ENCODE peak calls at places on chromosomes 13 and 19, in nine cellular contexts. One of them, this sample, is unnamed.

GRCh38 chr19:19113040-19113541 is 25.2 kb downstream of the TMEM161A start:
- DNase-seq in thoracic aorta: no peak
- DNase-seq in mammary epithelial cell: no peak
- DNase-seq in mucosa of descending colon: no peak
- DNase-seq in bronchial epithelial cell: no peak
- DNase-seq in GM23338: peak; percentile 68
- DNase-seq in astrocyte: no peak
- DNase-seq in heart left ventricle: no peak
- DNase-seq in gastrocnemius medialis: no peak
- DNase-seq in this sample: peak; percentile 70

GRCh38 chr13:22961835-22962537 is 218.8 kb upstream of the SGCG start:
- DNase-seq in gastrocnemius medialis: no peak
- DNase-seq in thoracic aorta: no peak
- DNase-seq in mucosa of descending colon: no peak
- DNase-seq in mammary epithelial cell: no peak
- DNase-seq in heart left ventricle: no peak
- DNase-seq in GM23338: no peak
- DNase-seq in astrocyte: no peak
- DNase-seq in bronchial epithelial cell: no peak
- DNase-seq in this sample: no peak

GRCh38 chr13:96781141-96781540 is 213.1 kb downstream of the OXGR1 start:
- DNase-seq in bronchial epithelial cell: no peak
- DNase-seq in mammary epithelial cell: peak; percentile 22
- DNase-seq in GM23338: no peak
- DNase-seq in heart left ventricle: no peak
- DNase-seq in astrocyte: no peak
- DNase-seq in gastrocnemius medialis: no peak
- DNase-seq in thoracic aorta: peak; percentile 49
- DNase-seq in mucosa of descending colon: no peak
- DNase-seq in this sample: no peak

GRCh38 chr13:91181892-91182291 is 165.6 kb upstream of the MIR17HG start:
- DNase-seq in heart left ventricle: no peak
- DNase-seq in thoracic aorta: no peak
- DNase-seq in gastrocnemius medialis: no peak
- DNase-seq in mucosa of descending colon: no peak
- DNase-seq in astrocyte: no peak
- DNase-seq in bronchial epithelial cell: no peak
- DNase-seq in GM23338: no peak
- DNase-seq in mammary epithelial cell: no peak
- DNase-seq in this sample: no peak

GRCh38 chr13:52809310-52809769 is 39.1 kb downstream of the PCDH8 start:
- DNase-seq in GM23338: peak; percentile 86
- DNase-seq in mammary epithelial cell: peak; percentile 84
- DNase-seq in thoracic aorta: no peak
- DNase-seq in heart left ventricle: peak; percentile 70
- DNase-seq in bronchial epithelial cell: peak; percentile 69
- DNase-seq in mucosa of descending colon: peak; percentile 76
- DNase-seq in gastrocnemius medialis: no peak
- DNase-seq in astrocyte: peak; percentile 27
- DNase-seq in this sample: peak; percentile 76

GRCh38 chr19:48874309-48875135 is 2.3 kb downstream of the PPP1R15A start:
- DNase-seq in mucosa of descending colon: peak; percentile 47
- DNase-seq in GM23338: no peak
- DNase-seq in heart left ventricle: peak; percentile 35
- DNase-seq in bronchial epithelial cell: peak; percentile 74
- DNase-seq in gastrocnemius medialis: no peak
- DNase-seq in thoracic aorta: no peak
- DNase-seq in mammary epithelial cell: peak; percentile 72
- DNase-seq in astrocyte: peak; percentile 66
- DNase-seq in this sample: no peak

GRCh38 chr19:55099557-55100506 is 17.6 kb downstream of the PPP1R12C start:
- DNase-seq in mammary epithelial cell: no peak
- DNase-seq in thoracic aorta: no peak
- DNase-seq in mucosa of descending colon: no peak
- DNase-seq in astrocyte: no peak
- DNase-seq in heart left ventricle: no peak
- DNase-seq in gastrocnemius medialis: no peak
- DNase-seq in GM23338: peak; percentile 79
- DNase-seq in bronchial epithelial cell: no peak
- DNase-seq in this sample: peak; percentile 58

GRCh38 chr13:113794086-113794485 is 35.1 kb downstream of the TMEM255B start:
- DNase-seq in thoracic aorta: no peak
- DNase-seq in mammary epithelial cell: no peak
- DNase-seq in bronchial epithelial cell: no peak
- DNase-seq in gastrocnemius medialis: no peak
- DNase-seq in heart left ventricle: no peak
- DNase-seq in mucosa of descending colon: no peak
- DNase-seq in GM23338: no peak
- DNase-seq in astrocyte: no peak
- DNase-seq in this sample: no peak

GRCh38 chr13:47175172-47175806 is 278.4 kb upstream of the HTR2A start:
- DNase-seq in mammary epithelial cell: peak; percentile 68
- DNase-seq in GM23338: no peak
- DNase-seq in mucosa of descending colon: no peak
- DNase-seq in bronchial epithelial cell: peak; percentile 68
- DNase-seq in thoracic aorta: no peak
- DNase-seq in gastrocnemius medialis: no peak
- DNase-seq in heart left ventricle: no peak
- DNase-seq in astrocyte: peak; percentile 94
- DNase-seq in this sample: peak; percentile 65

GRCh38 chr13:48155850-48156249 is 60.9 kb upstream of the MED4 start:
- DNase-seq in astrocyte: peak; percentile 68
- DNase-seq in mammary epithelial cell: peak; percentile 94
- DNase-seq in gastrocnemius medialis: no peak
- DNase-seq in thoracic aorta: no peak
- DNase-seq in GM23338: no peak
- DNase-seq in bronchial epithelial cell: peak; percentile 100
- DNase-seq in heart left ventricle: no peak
- DNase-seq in mucosa of descending colon: no peak
- DNase-seq in this sample: peak; percentile 69

GRCh38 chr13:20394506-20394905 is 131.2 kb downstream of the CRYL1 start:
- DNase-seq in astrocyte: no peak
- DNase-seq in mucosa of descending colon: no peak
- DNase-seq in heart left ventricle: no peak
- DNase-seq in mammary epithelial cell: no peak
- DNase-seq in gastrocnemius medialis: no peak
- DNase-seq in GM23338: peak; percentile 28
- DNase-seq in thoracic aorta: no peak
- DNase-seq in bronchial epithelial cell: no peak
- DNase-seq in this sample: no peak

GRCh38 chr19:51489113-51489512 is 10.8 kb downstream of the CEACAM18 start:
- DNase-seq in astrocyte: no peak
- DNase-seq in bronchial epithelial cell: no peak
- DNase-seq in thoracic aorta: no peak
- DNase-seq in mammary epithelial cell: no peak
- DNase-seq in GM23338: no peak
- DNase-seq in heart left ventricle: no peak
- DNase-seq in gastrocnemius medialis: no peak
- DNase-seq in mucosa of descending colon: no peak
- DNase-seq in this sample: no peak

DNA sequence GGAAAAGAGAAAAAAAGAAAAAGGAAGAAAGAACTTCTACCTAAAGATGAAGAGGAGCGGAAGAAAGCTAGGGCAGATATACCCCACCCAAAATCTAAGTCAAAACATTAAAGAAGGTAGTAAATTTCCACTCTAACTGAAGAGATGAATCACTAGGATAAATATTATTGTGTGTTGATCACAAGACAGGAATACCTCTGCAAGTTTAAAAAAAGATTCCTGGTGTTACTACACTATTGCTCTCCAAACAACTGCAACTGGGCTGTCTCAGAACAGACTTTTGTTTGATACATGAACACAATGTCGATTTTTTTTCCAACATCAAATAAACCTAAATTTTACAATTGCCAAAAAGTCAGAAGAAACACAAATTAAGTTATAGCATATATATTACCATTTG is 6.8 kb downstream of the HSPH1 start:
- DNase-seq in gastrocnemius medialis: no peak
- DNase-seq in heart left ventricle: no peak
- DNase-seq in GM23338: no peak
- DNase-seq in bronchial epithelial cell: no peak
- DNase-seq in mucosa of descending colon: no peak
- DNase-seq in astrocyte: no peak
- DNase-seq in mammary epithelial cell: no peak
- DNase-seq in thoracic aorta: no peak
- DNase-seq in this sample: no peak
- H3K36me3 ChIP-seq in gastrocnemius medialis: no peaks in the 10 kb centered on the region
- H3K36me3 ChIP-seq in heart left ventricle: peaks cover 82% of the 10 kb centered on the region
- H3K36me3 ChIP-seq in GM23338: peaks cover 70% of the 10 kb centered on the region
- H3K36me3 ChIP-seq in bronchial epithelial cell: peaks cover 2% of the 10 kb centered on the region
- H3K36me3 ChIP-seq in mucosa of descending colon: peaks cover 6% of the 10 kb centered on the region
- H3K36me3 ChIP-seq in astrocyte: peaks cover 55% of the 10 kb centered on the region
- H3K36me3 ChIP-seq in mammary epithelial cell: peaks cover 46% of the 10 kb centered on the region
- H3K36me3 ChIP-seq in thoracic aorta: peaks cover 31% of the 10 kb centered on the region
- H3K36me3 ChIP-seq in this sample: peaks cover 43% of the 10 kb centered on the region

GRCh38 chr19:2202366-2202765 is 33.8 kb downstream of the PLEKHJ1 start:
- DNase-seq in bronchial epithelial cell: no peak
- DNase-seq in gastrocnemius medialis: no peak
- DNase-seq in thoracic aorta: no peak
- DNase-seq in heart left ventricle: no peak
- DNase-seq in mucosa of descending colon: no peak
- DNase-seq in astrocyte: no peak
- DNase-seq in mammary epithelial cell: no peak
- DNase-seq in GM23338: no peak
- DNase-seq in this sample: no peak
- H3K36me3 ChIP-seq in bronchial epithelial cell: peaks cover 14% of the 10 kb centered on the region
- H3K36me3 ChIP-seq in gastrocnemius medialis: no peaks in the 10 kb centered on the region
- H3K36me3 ChIP-seq in thoracic aorta: peaks cover 19% of the 10 kb centered on the region
- H3K36me3 ChIP-seq in heart left ventricle: peaks cover 34% of the 10 kb centered on the region
- H3K36me3 ChIP-seq in mucosa of descending colon: no peaks in the 10 kb centered on the region
- H3K36me3 ChIP-seq in astrocyte: peaks cover 6% of the 10 kb centered on the region
- H3K36me3 ChIP-seq in mammary epithelial cell: peaks cover 8% of the 10 kb centered on the region
- H3K36me3 ChIP-seq in GM23338: no peaks in the 10 kb centered on the region
- H3K36me3 ChIP-seq in this sample: peaks cover 3% of the 10 kb centered on the region

GRCh38 chr19:41341669-41342490 is 11.8 kb downstream of the TGFB1 start:
- DNase-seq in astrocyte: no peak
- DNase-seq in gastrocnemius medialis: no peak
- DNase-seq in mucosa of descending colon: peak; percentile 68
- DNase-seq in mammary epithelial cell: no peak
- DNase-seq in heart left ventricle: no peak
- DNase-seq in GM23338: peak; percentile 65
- DNase-seq in bronchial epithelial cell: no peak
- DNase-seq in thoracic aorta: no peak
- DNase-seq in this sample: no peak

GRCh38 chr19:41335467-41335866 is 18.3 kb downstream of the TGFB1 start:
- DNase-seq in gastrocnemius medialis: no peak
- DNase-seq in astrocyte: no peak
- DNase-seq in mucosa of descending colon: no peak
- DNase-seq in heart left ventricle: no peak
- DNase-seq in GM23338: no peak
- DNase-seq in thoracic aorta: no peak
- DNase-seq in bronchial epithelial cell: no peak
- DNase-seq in mammary epithelial cell: no peak
- DNase-seq in this sample: no peak

GRCh38 chr19:41334793-41335192 is 18.9 kb downstream of the TGFB1 start:
- DNase-seq in thoracic aorta: no peak
- DNase-seq in astrocyte: no peak
- DNase-seq in GM23338: no peak
- DNase-seq in mucosa of descending colon: no peak
- DNase-seq in mammary epithelial cell: no peak
- DNase-seq in gastrocnemius medialis: no peak
- DNase-seq in heart left ventricle: no peak
- DNase-seq in bronchial epithelial cell: no peak
- DNase-seq in this sample: no peak

GRCh38 chr19:41344162-41344561 is 9.6 kb downstream of the TGFB1 start:
- DNase-seq in astrocyte: no peak
- DNase-seq in bronchial epithelial cell: no peak
- DNase-seq in mucosa of descending colon: no peak
- DNase-seq in GM23338: no peak
- DNase-seq in thoracic aorta: no peak
- DNase-seq in mammary epithelial cell: no peak
- DNase-seq in heart left ventricle: no peak
- DNase-seq in gastrocnemius medialis: no peak
- DNase-seq in this sample: no peak

GRCh38 chr19:41339936-41340335 is 13.8 kb downstream of the TGFB1 start:
- DNase-seq in mucosa of descending colon: no peak
- DNase-seq in mammary epithelial cell: no peak
- DNase-seq in thoracic aorta: no peak
- DNase-seq in GM23338: peak; percentile 36
- DNase-seq in heart left ventricle: no peak
- DNase-seq in gastrocnemius medialis: no peak
- DNase-seq in astrocyte: peak; percentile 48
- DNase-seq in bronchial epithelial cell: no peak
- DNase-seq in this sample: no peak
- H3K36me3 ChIP-seq in mucosa of descending colon: no peaks in the 10 kb centered on the region
- H3K36me3 ChIP-seq in mammary epithelial cell: peaks cover 18% of the 10 kb centered on the region
- H3K36me3 ChIP-seq in thoracic aorta: peaks cover 40% of the 10 kb centered on the region
- H3K36me3 ChIP-seq in GM23338: no peaks in the 10 kb centered on the region
- H3K36me3 ChIP-seq in heart left ventricle: peaks cover 90% of the 10 kb centered on the region
- H3K36me3 ChIP-seq in gastrocnemius medialis: no peaks in the 10 kb centered on the region
- H3K36me3 ChIP-seq in astrocyte: peaks cover 30% of the 10 kb centered on the region
- H3K36me3 ChIP-seq in bronchial epithelial cell: peaks cover 18% of the 10 kb centered on the region
- H3K36me3 ChIP-seq in this sample: no peaks in the 10 kb centered on the region

GRCh38 chr13:60043262-60043661 is 120.5 kb downstream of the DIAPH3 start:
- DNase-seq in gastrocnemius medialis: no peak
- DNase-seq in astrocyte: no peak
- DNase-seq in heart left ventricle: no peak
- DNase-seq in bronchial epithelial cell: no peak
- DNase-seq in mammary epithelial cell: no peak
- DNase-seq in mucosa of descending colon: no peak
- DNase-seq in GM23338: no peak
- DNase-seq in thoracic aorta: no peak
- DNase-seq in this sample: peak; percentile 18
- H3K36me3 ChIP-seq in gastrocnemius medialis: no peaks in the 10 kb centered on the region
- H3K36me3 ChIP-seq in astrocyte: no peaks in the 10 kb centered on the region
- H3K36me3 ChIP-seq in heart left ventricle: no peaks in the 10 kb centered on the region
- H3K36me3 ChIP-seq in bronchial epithelial cell: no peaks in the 10 kb centered on the region
- H3K36me3 ChIP-seq in mammary epithelial cell: peaks cover 6% of the 10 kb centered on the region
- H3K36me3 ChIP-seq in mucosa of descending colon: no peaks in the 10 kb centered on the region
- H3K36me3 ChIP-seq in GM23338: no peaks in the 10 kb centered on the region
- H3K36me3 ChIP-seq in thoracic aorta: no peaks in the 10 kb centered on the region
- H3K36me3 ChIP-seq in this sample: no peaks in the 10 kb centered on the region

GRCh38 chr19:53552001-53552721 is 14.2 kb downstream of the ZNF331 start:
- DNase-seq in mammary epithelial cell: no peak
- DNase-seq in thoracic aorta: no peak
- DNase-seq in bronchial epithelial cell: no peak
- DNase-seq in gastrocnemius medialis: no peak
- DNase-seq in GM23338: no peak
- DNase-seq in astrocyte: no peak
- DNase-seq in heart left ventricle: no peak
- DNase-seq in mucosa of descending colon: no peak
- DNase-seq in this sample: no peak
- H3K36me3 ChIP-seq in mammary epithelial cell: no peaks in the 10 kb centered on the region
- H3K36me3 ChIP-seq in thoracic aorta: no peaks in the 10 kb centered on the region
- H3K36me3 ChIP-seq in bronchial epithelial cell: no peaks in the 10 kb centered on the region
- H3K36me3 ChIP-seq in gastrocnemius medialis: no peaks in the 10 kb centered on the region
- H3K36me3 ChIP-seq in GM23338: peaks cover 6% of the 10 kb centered on the region
- H3K36me3 ChIP-seq in astrocyte: no peaks in the 10 kb centered on the region
- H3K36me3 ChIP-seq in heart left ventricle: peaks cover 2% of the 10 kb centered on the region
- H3K36me3 ChIP-seq in mucosa of descending colon: no peaks in the 10 kb centered on the region
- H3K36me3 ChIP-seq in this sample: no peaks in the 10 kb centered on the region